ENCODE peak calls at places on chromosomes 1 and 21, in eight cellular contexts. K is memory B cell; C is dermis blood vessel endothelial cell; V is stimulated activated CD8-positive, alpha-beta memory T cell treated with anti-CD3 and anti-CD28 coated beads, Interleukin-7, amount 100 ng/mL, for 4 hours; B is Right ventricle myocardium superior; O is ELR; J is stimulated activated CD4-positive, alpha-beta T cell treated with anti-CD3 and anti-CD28 coated beads, Interleukin-12 subunit alpha, Interleukin-12 subunit beta, amount 100 ng/mL, for 4 hours; Q is epithelial cell of esophagus. F is an unnamed sample.

GRCh38 chr1:9201421-9202239 is 32.9 kb upstream of the H6PD start:
- DNase-seq in K (no peak), C (peak; percentile 38), V (no peak), B (peak; percentile 55), O (peak; percentile 81), J (no peak), Q (peak; percentile 42), F (no peak)

GRCh38 chr1:86441581-86441980 is 17.6 kb downstream of the CLCA2 start:
- DNase-seq in K (no peak), C (no peak), V (no peak), B (no peak), O (no peak), J (no peak), Q (no peak), F (no peak)

GRCh38 chr1:25909062-25909461 is 2.8 kb upstream of the STMN1 start:
- DNase-seq in K (no peak), C (no peak), V (no peak), B (no peak), O (no peak), J (no peak), Q (no peak), F (no peak)

GRCh38 chr1:107555578-107555977 is 409.4 kb downstream of the VAV3 start:
- DNase-seq in K (no peak), C (no peak), V (no peak), B (no peak), O (no peak), J (no peak), Q (no peak), F (no peak)

GRCh38 chr1:209218986-209219385 is 364.5 kb upstream of the CAMK1G start:
- DNase-seq in K (no peak), C (no peak), V (no peak), B (no peak), O (peak; percentile 13), J (no peak), Q (no peak), F (no peak)

GRCh38 chr1:3073520-3074296 is 4.7 kb downstream of the PRDM16 start:
- DNase-seq in K (no peak), C (no peak), V (no peak), B (no peak), O (no peak), J (no peak), Q (no peak), F (no peak)

GRCh38 chr21:44427241-44428120 is 27.8 kb upstream of the LRRC3 start:
- DNase-seq in K (no peak), C (no peak), V (no peak), B (peak; percentile 26), O (no peak), J (no peak), Q (no peak), F (no peak)

GRCh38 chr1:229907884-229908633 is 159.0 kb upstream of the GALNT2 start:
- DNase-seq in K (no peak), C (no peak), V (no peak), B (no peak), O (no peak), J (no peak), Q (no peak), F (no peak)

GRCh38 chr1:53321366-53321765 is 6.5 kb downstream of the LRP8 start:
- DNase-seq in K (no peak), C (peak; percentile 14), V (no peak), B (no peak), O (peak; percentile 35), J (no peak), Q (no peak), F (peak; percentile 16)

GRCh38 chr1:234608026-234608719 is 1.8 kb downstream of the IRF2BP2 start:
- DNase-seq in K (peak; percentile 69), C (peak; percentile 95), V (peak; percentile 79), B (peak; percentile 80), O (peak; percentile 97), J (peak; percentile 64), Q (peak; percentile 96), F (peak; percentile 87)

GRCh38 chr1:244920911-244921310 is 56.6 kb upstream of the HNRNPU start:
- DNase-seq in K (no peak), C (no peak), V (no peak), B (no peak), O (no peak), J (no peak), Q (no peak), F (no peak)

GRCh38 chr1:96926176-96926575 is 204.6 kb downstream of the PTBP2 start:
- DNase-seq in K (no peak), C (no peak), V (no peak), B (no peak), O (no peak), J (no peak), Q (peak; percentile 51), F (no peak)

GRCh38 chr1:46793126-46793525 is 5.7 kb upstream of the CYP4B1 start:
- DNase-seq in K (no peak), C (no peak), V (no peak), B (no peak), O (no peak), J (no peak), Q (no peak), F (no peak)

GRCh38 chr1:112706505-112707216 is at the start of gene RHOC:
- DNase-seq in K (no peak), C (peak; percentile 81), V (no peak), B (peak; percentile 83), O (peak; percentile 80), J (no peak), Q (peak; percentile 68), F (peak; percentile 61)

GRCh38 chr1:229230136-229230892 is 40.6 kb upstream of the RAB4A start:
- DNase-seq in K (no peak), C (no peak), V (no peak), B (peak; percentile 61), O (no peak), J (no peak), Q (peak; percentile 53), F (peak; percentile 55)

GRCh38 chr21:46366561-46366960 is 42.6 kb downstream of the PCNT start:
- DNase-seq in K (no peak), C (no peak), V (no peak), B (no peak), O (no peak), J (no peak), Q (no peak), F (no peak)

GRCh38 chr21:16072692-16073091 is 342.9 kb downstream of the USP25 start:
- DNase-seq in K (no peak), C (peak; percentile 6), V (no peak), B (no peak), O (peak; percentile 67), J (no peak), Q (no peak), F (no peak)

GRCh38 chr1:31617917-31618746 is 643 bp downstream of the HCRTR1 start:
- DNase-seq in K (peak; percentile 58), C (peak; percentile 74), V (no peak), B (peak; percentile 67), O (peak; percentile 61), J (peak; percentile 48), Q (peak; percentile 36), F (peak; percentile 33)

GRCh38 chr1:16905856-16906702 is 10.3 kb downstream of the RNU1-2 start:
- DNase-seq in K (no peak), C (no peak), V (no peak), B (no peak), O (peak; percentile 41), J (no peak), Q (no peak), F (no peak)

GRCh38 chr1:9503001-9503675 is 36.1 kb upstream of the SLC25A33 start:
- DNase-seq in K (no peak), C (no peak), V (no peak), B (peak; percentile 48), O (no peak), J (no peak), Q (no peak), F (no peak)

GRCh38 chr1:116508984-116509980 is 61.5 kb downstream of the CD58 start:
- DNase-seq in K (no peak), C (peak; percentile 41), V (peak; percentile 33), B (no peak), O (peak; percentile 87), J (no peak), Q (peak; percentile 86), F (peak; percentile 73)

GRCh38 chr1:93502561-93502960 is 54.6 kb downstream of the FNBP1L start:
- DNase-seq in K (no peak), C (no peak), V (no peak), B (no peak), O (no peak), J (no peak), Q (peak; percentile 49), F (no peak)

GRCh38 chr1:199135901-199136300 is 497.1 kb downstream of the PTPRC start:
- DNase-seq in K (no peak), C (no peak), V (no peak), B (no peak), O (no peak), J (no peak), Q (no peak), F (no peak)

GRCh38 chr1:222787746-222788145 is 27.1 kb upstream of the DISP1 start:
- DNase-seq in K (no peak), C (no peak), V (no peak), B (no peak), O (no peak), J (no peak), Q (no peak), F (no peak)

GRCh38 chr1:184075040-184076029 is 23.8 kb downstream of the TSEN15 start:
- DNase-seq in K (no peak), C (peak; percentile 80), V (no peak), B (no peak), O (peak; percentile 78), J (no peak), Q (peak; percentile 64), F (peak; percentile 72)

GRCh38 chr1:246753670-246754535 is 29.7 kb downstream of the SCCPDH start:
- DNase-seq in K (peak; percentile 63), C (peak; percentile 82), V (peak; percentile 30), B (peak; percentile 54), O (peak; percentile 80), J (peak; percentile 56), Q (peak; percentile 65), F (peak; percentile 78)

GRCh38 chr1:203307690-203308126 is 2.4 kb downstream of the BTG2 start:
- DNase-seq in K (no peak), C (no peak), V (no peak), B (no peak), O (no peak), J (no peak), Q (no peak), F (no peak)

F was measured in HT-29.